ENCODE peak calls at places on chromosomes 6 and 20, in seven cellular contexts. N, I, Y, R, V, J and O are unnamed samples.

GRCh38 chr20:58081842-58082241 is 146.6 kb downstream of the ANKRD60 start:
- DNase-seq in Y (no peak), N (no peak), R (no peak), V (no peak), J (no peak), I (no peak), O (no peak)

GRCh38 chr6:138500045-138500665 is 861 bp upstream of the NHSL1 start:
- DNase-seq in J (no peak), R (no peak), N (no peak), I (no peak), Y (no peak), V (no peak), O (no peak)

GRCh38 chr6:31493875-31494694 is 3.9 kb upstream of the MICB start:
- DNase-seq in V (peak; percentile 80), I (peak; percentile 69), R (peak; percentile 74), J (peak; percentile 54), N (peak; percentile 85), Y (no peak), O (peak; percentile 69)

GRCh38 chr6:70337379-70338073 is 34.6 kb upstream of the COL9A1 start:
- DNase-seq in V (no peak), R (no peak), I (no peak), N (no peak), J (no peak), Y (no peak), O (no peak)

GRCh38 chr20:62220666-62221568 is 839 bp upstream of the HRH3 start:
- DNase-seq in N (no peak), I (no peak), V (no peak), J (no peak), R (no peak), Y (no peak), O (no peak)

GRCh38 chr6:156164701-156165454 is 612.3 kb upstream of the ARID1B start:
- DNase-seq in V (no peak), R (no peak), N (no peak), J (no peak), I (no peak), Y (no peak), O (no peak)

GRCh38 chr6:53928641-53929339 is 134.0 kb downstream of the LRRC1 start:
- DNase-seq in N (no peak), R (no peak), I (no peak), Y (no peak), J (no peak), V (no peak), O (no peak)

GRCh38 chr20:57713505-57713903 is 3.7 kb upstream of the PMEPA1 start:
- DNase-seq in Y (no peak), N (no peak), I (no peak), R (no peak), J (no peak), V (no peak), O (no peak)

GRCh38 chr6:31642798-31643570 is 9.5 kb downstream of the BAG6 start:
- DNase-seq in J (no peak), V (no peak), Y (no peak), N (no peak), I (no peak), R (no peak), O (no peak)

GRCh38 chr6:78523622-78524021 is 343.7 kb upstream of the IRAK1BP1 start:
- DNase-seq in J (no peak), Y (no peak), N (no peak), R (no peak), I (no peak), V (no peak), O (no peak)